ENCODE peak calls at places on chromosomes 3 and 15, in five cellular contexts. One of them, this sample, is unnamed.

GRCh38 chr15:44199393-44199792 is 4.3 kb upstream of the FRMD5 start:
- DNase-seq in PC-3: peak; percentile 47
- DNase-seq in thoracic aorta: no peak
- DNase-seq in neural progenitor cell: no peak
- DNase-seq in right lobe of liver: no peak
- DNase-seq in this sample: no peak

GRCh38 chr3:71511037-71511436 is 72.5 kb downstream of the FOXP1 start:
- DNase-seq in neural progenitor cell: no peak
- DNase-seq in right lobe of liver: no peak
- DNase-seq in thoracic aorta: no peak
- DNase-seq in PC-3: no peak
- DNase-seq in this sample: no peak

GRCh38 chr3:46861293-46861995 is 1.8 kb downstream of the MYL3 start:
- DNase-seq in PC-3: no peak
- DNase-seq in neural progenitor cell: no peak
- DNase-seq in thoracic aorta: no peak
- DNase-seq in right lobe of liver: peak; percentile 37
- DNase-seq in this sample: no peak

GRCh38 chr3:23612296-23612891 is 193.4 kb upstream of the UBE2E1 start:
- DNase-seq in thoracic aorta: no peak
- DNase-seq in PC-3: peak; percentile 72
- DNase-seq in right lobe of liver: no peak
- DNase-seq in neural progenitor cell: no peak
- DNase-seq in this sample: no peak

GRCh38 chr3:57127849-57128566 is 37.1 kb downstream of the IL17RD start:
- DNase-seq in PC-3: no peak
- DNase-seq in thoracic aorta: no peak
- DNase-seq in neural progenitor cell: no peak
- DNase-seq in right lobe of liver: no peak
- DNase-seq in this sample: no peak

GRCh38 chr3:10522646-10523303 is 17.4 kb upstream of the ATP2B2 start:
- DNase-seq in neural progenitor cell: no peak
- DNase-seq in thoracic aorta: no peak
- DNase-seq in PC-3: no peak
- DNase-seq in right lobe of liver: no peak
- DNase-seq in this sample: no peak

GRCh38 chr3:136114421-136114820 is 81.7 kb downstream of the MSL2 start:
- DNase-seq in PC-3: no peak
- DNase-seq in neural progenitor cell: no peak
- DNase-seq in thoracic aorta: no peak
- DNase-seq in right lobe of liver: no peak
- DNase-seq in this sample: no peak

GRCh38 chr3:72818092-72818721 is 30.0 kb downstream of the SHQ1 start:
- DNase-seq in thoracic aorta: no peak
- DNase-seq in PC-3: peak; percentile 56
- DNase-seq in neural progenitor cell: peak; percentile 34
- DNase-seq in right lobe of liver: no peak
- DNase-seq in this sample: no peak

GRCh38 chr3:184710870-184711365 is 946 bp downstream of the MAGEF1 start:
- DNase-seq in right lobe of liver: no peak
- DNase-seq in thoracic aorta: no peak
- DNase-seq in neural progenitor cell: no peak
- DNase-seq in PC-3: no peak
- DNase-seq in this sample: peak; percentile 65

GRCh38 chr3:105999856-106000255 is 131.0 kb upstream of the CBLB start:
- DNase-seq in PC-3: no peak
- DNase-seq in thoracic aorta: no peak
- DNase-seq in neural progenitor cell: no peak
- DNase-seq in right lobe of liver: no peak
- DNase-seq in this sample: no peak

GRCh38 chr3:10703875-10704274 is 112.2 kb upstream of the SLC6A11 start:
- DNase-seq in right lobe of liver: no peak
- DNase-seq in thoracic aorta: no peak
- DNase-seq in PC-3: peak; percentile 60
- DNase-seq in neural progenitor cell: peak; percentile 78
- DNase-seq in this sample: no peak

GRCh38 chr3:150790621-150791020 is 27.7 kb upstream of the SIAH2 start:
- DNase-seq in neural progenitor cell: no peak
- DNase-seq in thoracic aorta: no peak
- DNase-seq in PC-3: no peak
- DNase-seq in right lobe of liver: no peak
- DNase-seq in this sample: no peak

GRCh38 chr15:96366526-96366877 is 36.0 kb downstream of the NR2F2 start:
- DNase-seq in neural progenitor cell: peak; percentile 57
- DNase-seq in thoracic aorta: no peak
- DNase-seq in right lobe of liver: no peak
- DNase-seq in PC-3: no peak
- DNase-seq in this sample: no peak

GRCh38 chr3:160540546-160540945 is 24.8 kb downstream of the KPNA4 start:
- DNase-seq in PC-3: no peak
- DNase-seq in right lobe of liver: no peak
- DNase-seq in thoracic aorta: no peak
- DNase-seq in neural progenitor cell: no peak
- DNase-seq in this sample: no peak

GRCh38 chr3:112056451-112056929 is 22.0 kb downstream of the TMPRSS7 start:
- DNase-seq in thoracic aorta: no peak
- DNase-seq in PC-3: peak; percentile 82
- DNase-seq in right lobe of liver: no peak
- DNase-seq in neural progenitor cell: no peak
- DNase-seq in this sample: no peak

GRCh38 chr3:115803661-115804060 is 180.4 kb downstream of the GAP43 start:
- DNase-seq in neural progenitor cell: no peak
- DNase-seq in thoracic aorta: no peak
- DNase-seq in right lobe of liver: no peak
- DNase-seq in PC-3: no peak
- DNase-seq in this sample: no peak

GRCh38 chr15:92645051-92645631 is 10.4 kb downstream of the FAM174B start:
- DNase-seq in neural progenitor cell: no peak
- DNase-seq in thoracic aorta: no peak
- DNase-seq in PC-3: peak; percentile 72
- DNase-seq in right lobe of liver: no peak
- DNase-seq in this sample: no peak

GRCh38 chr3:157151151-157151550 is 8.8 kb downstream of the CCNL1 start:
- DNase-seq in neural progenitor cell: no peak
- DNase-seq in right lobe of liver: no peak
- DNase-seq in PC-3: no peak
- DNase-seq in thoracic aorta: no peak
- DNase-seq in this sample: no peak

GRCh38 chr3:157467165-157467564 is 30.5 kb downstream of the PTX3 start:
- DNase-seq in right lobe of liver: no peak
- DNase-seq in thoracic aorta: no peak
- DNase-seq in neural progenitor cell: no peak
- DNase-seq in PC-3: peak; percentile 43
- DNase-seq in this sample: no peak

GRCh38 chr15:29259233-29259632 is 10.4 kb downstream of the NSMCE3 start:
- DNase-seq in neural progenitor cell: no peak
- DNase-seq in PC-3: no peak
- DNase-seq in thoracic aorta: no peak
- DNase-seq in right lobe of liver: no peak
- DNase-seq in this sample: no peak

GRCh38 chr3:61066800-61067199 is 184.5 kb downstream of the FHIT start:
- DNase-seq in right lobe of liver: no peak
- DNase-seq in thoracic aorta: no peak
- DNase-seq in neural progenitor cell: no peak
- DNase-seq in PC-3: no peak
- DNase-seq in this sample: peak; percentile 7

GRCh38 chr3:50123394-50124361 is 31.4 kb upstream of the SEMA3F start:
- DNase-seq in neural progenitor cell: no peak
- DNase-seq in PC-3: no peak
- DNase-seq in thoracic aorta: no peak
- DNase-seq in right lobe of liver: peak; percentile 50
- DNase-seq in this sample: no peak

GRCh38 chr3:64300790-64301423 is 75.6 kb upstream of the PRICKLE2 start:
- DNase-seq in right lobe of liver: no peak
- DNase-seq in neural progenitor cell: no peak
- DNase-seq in PC-3: peak; percentile 24
- DNase-seq in thoracic aorta: no peak
- DNase-seq in this sample: no peak

GRCh38 chr3:135009014-135009413 is 214.0 kb downstream of the EPHB1 start:
- DNase-seq in right lobe of liver: no peak
- DNase-seq in PC-3: no peak
- DNase-seq in neural progenitor cell: no peak
- DNase-seq in thoracic aorta: no peak
- DNase-seq in this sample: no peak

GRCh38 chr3:38109580-38110313 is 27.2 kb downstream of the ACAA1 start:
- DNase-seq in thoracic aorta: no peak
- DNase-seq in PC-3: no peak
- DNase-seq in neural progenitor cell: no peak
- DNase-seq in right lobe of liver: peak; percentile 45
- DNase-seq in this sample: no peak

DNA sequence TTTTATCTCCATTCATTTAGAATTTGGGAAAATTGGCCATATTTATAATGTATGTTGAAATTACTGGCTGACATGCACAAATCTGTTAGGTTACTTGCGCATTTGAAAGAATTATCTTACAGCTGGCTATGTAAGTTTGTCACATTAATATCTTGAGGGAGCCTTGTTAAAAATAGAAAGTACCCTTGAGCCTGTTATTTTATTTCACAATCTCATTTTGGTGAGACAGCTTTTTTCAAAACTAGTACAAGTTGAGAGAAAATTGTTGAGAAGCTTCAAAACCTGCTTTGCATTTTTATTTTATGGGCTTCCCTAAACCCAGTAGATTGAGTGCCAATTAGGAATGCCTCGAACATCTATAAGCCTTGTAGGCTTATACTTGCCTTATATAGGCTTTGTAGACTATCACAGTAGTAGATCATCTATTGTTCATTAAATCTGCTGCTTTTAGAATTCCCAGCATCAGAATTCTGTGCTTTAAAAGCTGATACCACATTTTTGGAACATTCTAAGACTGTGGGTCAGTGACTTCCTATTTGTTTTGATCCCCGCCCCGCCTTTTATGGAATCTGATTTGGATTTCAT is 6.3 kb downstream of the IDH3A start:
- DNase-seq in right lobe of liver: no peak
- DNase-seq in thoracic aorta: no peak
- DNase-seq in neural progenitor cell: no peak
- DNase-seq in PC-3: no peak
- DNase-seq in this sample: no peak
- H3K4me3 ChIP-seq in right lobe of liver: no peak overlapping the region
- H3K4me3 ChIP-seq in thoracic aorta: peak overlapping the region; percentile 45
- H3K4me3 ChIP-seq in neural progenitor cell: no peak overlapping the region
- H3K4me3 ChIP-seq in PC-3: no peak overlapping the region
- H3K4me3 ChIP-seq in this sample: no peak overlapping the region

GRCh38 chr3:82202254-82202653 is 440.8 kb upstream of the GBE1 start:
- DNase-seq in neural progenitor cell: no peak
- DNase-seq in thoracic aorta: no peak
- DNase-seq in right lobe of liver: no peak
- DNase-seq in PC-3: no peak
- DNase-seq in this sample: no peak
- H3K27me3 ChIP-seq in neural progenitor cell: no peaks in the 10 kb centered on the region
- H3K27me3 ChIP-seq in thoracic aorta: no peaks in the 10 kb centered on the region
- H3K27me3 ChIP-seq in right lobe of liver: no peaks in the 10 kb centered on the region
- H3K27me3 ChIP-seq in PC-3: no peaks in the 10 kb centered on the region
- H3K27me3 ChIP-seq in this sample: no peaks in the 10 kb centered on the region

GRCh38 chr3:11914041-11914440 is 67.4 kb upstream of the TAMM41 start:
- DNase-seq in neural progenitor cell: no peak
- DNase-seq in thoracic aorta: no peak
- DNase-seq in right lobe of liver: no peak
- DNase-seq in PC-3: no peak
- DNase-seq in this sample: no peak

GRCh38 chr3:11915621-11916417 is 69.1 kb upstream of the TAMM41 start:
- DNase-seq in PC-3: no peak
- DNase-seq in thoracic aorta: no peak
- DNase-seq in right lobe of liver: no peak
- DNase-seq in neural progenitor cell: no peak
- DNase-seq in this sample: no peak

GRCh38 chr3:11913316-11913715 is 66.6 kb upstream of the TAMM41 start:
- DNase-seq in thoracic aorta: no peak
- DNase-seq in PC-3: no peak
- DNase-seq in neural progenitor cell: no peak
- DNase-seq in right lobe of liver: no peak
- DNase-seq in this sample: no peak

GRCh38 chr3:11917051-11917450 is 70.4 kb upstream of the TAMM41 start:
- DNase-seq in right lobe of liver: no peak
- DNase-seq in PC-3: no peak
- DNase-seq in thoracic aorta: no peak
- DNase-seq in neural progenitor cell: no peak
- DNase-seq in this sample: no peak

DNA sequence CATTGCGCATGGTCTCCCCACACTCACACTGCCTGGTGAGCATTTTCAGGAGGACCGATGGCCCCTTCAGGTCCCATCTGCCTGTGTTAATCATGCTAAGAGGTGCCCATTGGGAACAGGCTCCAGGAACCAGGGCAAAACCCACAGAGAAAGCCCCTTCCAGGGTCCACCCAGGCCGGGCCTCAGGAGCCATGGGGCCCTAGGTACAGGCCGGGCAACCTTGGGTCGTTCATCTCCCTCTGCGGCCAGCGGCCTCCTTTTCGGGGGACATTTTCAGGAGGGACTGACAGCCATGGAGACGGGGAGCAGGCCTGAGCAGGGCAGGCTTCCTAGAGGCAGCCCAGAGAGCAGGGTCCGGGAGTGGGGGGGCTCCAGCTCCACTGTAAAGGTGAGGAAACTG is 68.0 kb upstream of the TAMM41 start:
- DNase-seq in neural progenitor cell: no peak
- DNase-seq in right lobe of liver: no peak
- DNase-seq in thoracic aorta: no peak
- DNase-seq in PC-3: no peak
- DNase-seq in this sample: no peak
- TF ChIP-seq CTCF in neural progenitor cell: no peak
- TF ChIP-seq CTCF in right lobe of liver: no peak
- TF ChIP-seq CTCF in thoracic aorta: no peak
- TF ChIP-seq CTCF in PC-3: no peak
- TF ChIP-seq CTCF in this sample: no peak

GRCh38 chr15:78212546-78213424 is 21.6 kb downstream of the ACSBG1 start:
- DNase-seq in right lobe of liver: no peak
- DNase-seq in thoracic aorta: no peak
- DNase-seq in PC-3: peak; percentile 87
- DNase-seq in neural progenitor cell: no peak
- DNase-seq in this sample: no peak

GRCh38 chr15:78213956-78214355 is 20.4 kb downstream of the ACSBG1 start:
- DNase-seq in PC-3: no peak
- DNase-seq in thoracic aorta: no peak
- DNase-seq in neural progenitor cell: no peak
- DNase-seq in right lobe of liver: no peak
- DNase-seq in this sample: no peak

GRCh38 chr15:78211189-78211921 is 23.0 kb downstream of the ACSBG1 start:
- DNase-seq in right lobe of liver: no peak
- DNase-seq in thoracic aorta: no peak
- DNase-seq in neural progenitor cell: no peak
- DNase-seq in PC-3: no peak
- DNase-seq in this sample: no peak

GRCh38 chr15:78212008-78212407 is 22.4 kb downstream of the ACSBG1 start:
- DNase-seq in thoracic aorta: no peak
- DNase-seq in neural progenitor cell: no peak
- DNase-seq in right lobe of liver: no peak
- DNase-seq in PC-3: peak; percentile 16
- DNase-seq in this sample: no peak

GRCh38 chr15:78213425-78213750 is 21.0 kb downstream of the ACSBG1 start:
- DNase-seq in thoracic aorta: no peak
- DNase-seq in right lobe of liver: no peak
- DNase-seq in neural progenitor cell: no peak
- DNase-seq in PC-3: no peak
- DNase-seq in this sample: no peak
- H3K4me3 ChIP-seq in thoracic aorta: no peak overlapping the region
- H3K4me3 ChIP-seq in right lobe of liver: no peak overlapping the region
- H3K4me3 ChIP-seq in neural progenitor cell: no peak overlapping the region
- H3K4me3 ChIP-seq in PC-3: no peak overlapping the region
- H3K4me3 ChIP-seq in this sample: no peak overlapping the region